ENCODE peak calls at places on chromosome 18, in nine cellular contexts. One of them, this sample, is unnamed.

GRCh38 chr18:32461704-32462272 is 8.9 kb downstream of the GAREM1 start:
- DNase-seq in A549: no peak
- DNase-seq in K562: no peak
- DNase-seq in GM23338: no peak
- DNase-seq in HCT116: no peak
- DNase-seq in HL-60: no peak
- DNase-seq in SK-N-SH: no peak
- DNase-seq in HepG2: no peak
- DNase-seq in GM12878: no peak
- DNase-seq in this sample: no peak

GRCh38 chr18:53984021-53984420 is 240.4 kb downstream of the MBD2 start:
- DNase-seq in A549: no peak
- DNase-seq in K562: no peak
- DNase-seq in GM23338: no peak
- DNase-seq in HCT116: no peak
- DNase-seq in HL-60: no peak
- DNase-seq in SK-N-SH: no peak
- DNase-seq in HepG2: no peak
- DNase-seq in GM12878: no peak
- DNase-seq in this sample: no peak

GRCh38 chr18:74507120-74507881 is 11.1 kb downstream of the CNDP2 start:
- DNase-seq in A549: no peak
- DNase-seq in K562: no peak
- DNase-seq in GM23338: no peak
- DNase-seq in HCT116: no peak
- DNase-seq in HL-60: no peak
- DNase-seq in SK-N-SH: no peak
- DNase-seq in HepG2: no peak
- DNase-seq in GM12878: no peak
- DNase-seq in this sample: no peak

GRCh38 chr18:5879479-5879882 is 15.8 kb downstream of the TMEM200C start:
- DNase-seq in A549: peak
- DNase-seq in K562: no peak
- DNase-seq in GM23338: peak
- DNase-seq in HCT116: no peak
- DNase-seq in HL-60: peak
- DNase-seq in SK-N-SH: peak
- DNase-seq in HepG2: peak
- DNase-seq in GM12878: no peak
- DNase-seq in this sample: no peak

GRCh38 chr18:28718696-28719095 is 541.8 kb upstream of the CDH2 start:
- DNase-seq in A549: no peak
- DNase-seq in K562: no peak
- DNase-seq in GM23338: no peak
- DNase-seq in HCT116: no peak
- DNase-seq in HL-60: no peak
- DNase-seq in SK-N-SH: no peak
- DNase-seq in HepG2: no peak
- DNase-seq in GM12878: no peak
- DNase-seq in this sample: no peak

GRCh38 chr18:6591491-6591890 is 138.0 kb upstream of the ARHGAP28 start:
- DNase-seq in A549: no peak
- DNase-seq in K562: no peak
- DNase-seq in GM23338: no peak
- DNase-seq in HCT116: no peak
- DNase-seq in HL-60: no peak
- DNase-seq in SK-N-SH: no peak
- DNase-seq in HepG2: no peak
- DNase-seq in GM12878: no peak
- DNase-seq in this sample: no peak

GRCh38 chr18:54850598-54850997 is 22.3 kb downstream of the RAB27B start:
- DNase-seq in A549: no peak
- DNase-seq in K562: no peak
- DNase-seq in GM23338: no peak
- DNase-seq in HCT116: no peak
- DNase-seq in HL-60: no peak
- DNase-seq in SK-N-SH: no peak
- DNase-seq in HepG2: no peak
- DNase-seq in GM12878: no peak
- DNase-seq in this sample: no peak

GRCh38 chr18:5841518-5841917 is 53.8 kb downstream of the TMEM200C start:
- DNase-seq in A549: no peak
- DNase-seq in K562: no peak
- DNase-seq in GM23338: no peak
- DNase-seq in HCT116: no peak
- DNase-seq in HL-60: no peak
- DNase-seq in SK-N-SH: no peak
- DNase-seq in HepG2: no peak
- DNase-seq in GM12878: no peak
- DNase-seq in this sample: no peak

GRCh38 chr18:67109535-67109934 is 407.0 kb downstream of the DSEL start:
- DNase-seq in A549: no peak
- DNase-seq in K562: no peak
- DNase-seq in GM23338: no peak
- DNase-seq in HCT116: no peak
- DNase-seq in HL-60: no peak
- DNase-seq in SK-N-SH: no peak
- DNase-seq in HepG2: no peak
- DNase-seq in GM12878: no peak
- DNase-seq in this sample: no peak

GRCh38 chr18:30328839-30329238 is 713.7 kb downstream of the DSC3 start:
- DNase-seq in A549: no peak
- DNase-seq in K562: no peak
- DNase-seq in GM23338: no peak
- DNase-seq in HCT116: peak
- DNase-seq in HL-60: no peak
- DNase-seq in SK-N-SH: no peak
- DNase-seq in HepG2: no peak
- DNase-seq in GM12878: no peak
- DNase-seq in this sample: no peak

GRCh38 chr18:13589943-13590342 is 136.4 kb downstream of the FAM210A start:
- DNase-seq in A549: no peak
- DNase-seq in K562: no peak
- DNase-seq in GM23338: no peak
- DNase-seq in HCT116: no peak
- DNase-seq in HL-60: no peak
- DNase-seq in SK-N-SH: no peak
- DNase-seq in HepG2: no peak
- DNase-seq in GM12878: no peak
- DNase-seq in this sample: no peak

GRCh38 chr18:80010551-80010906 is 22.2 kb upstream of the TXNL4A start:
- DNase-seq in A549: no peak
- DNase-seq in K562: no peak
- DNase-seq in GM23338: no peak
- DNase-seq in HCT116: no peak
- DNase-seq in HL-60: no peak
- DNase-seq in SK-N-SH: no peak
- DNase-seq in HepG2: no peak
- DNase-seq in GM12878: no peak
- DNase-seq in this sample: no peak

GRCh38 chr18:13112982-13113381 is 105.6 kb upstream of the LDLRAD4 start:
- DNase-seq in A549: peak
- DNase-seq in K562: peak
- DNase-seq in GM23338: peak
- DNase-seq in HCT116: peak
- DNase-seq in HL-60: peak
- DNase-seq in SK-N-SH: peak
- DNase-seq in HepG2: peak
- DNase-seq in GM12878: no peak
- DNase-seq in this sample: no peak

GRCh38 chr18:60686142-60686541 is 313.6 kb upstream of the MC4R start:
- DNase-seq in A549: no peak
- DNase-seq in K562: no peak
- DNase-seq in GM23338: no peak
- DNase-seq in HCT116: no peak
- DNase-seq in HL-60: no peak
- DNase-seq in SK-N-SH: no peak
- DNase-seq in HepG2: no peak
- DNase-seq in GM12878: no peak
- DNase-seq in this sample: no peak

GRCh38 chr18:45384137-45384998 is 230.9 kb upstream of the SLC14A2 start:
- DNase-seq in A549: peak
- DNase-seq in K562: peak
- DNase-seq in GM23338: peak
- DNase-seq in HCT116: peak
- DNase-seq in HL-60: peak
- DNase-seq in SK-N-SH: peak
- DNase-seq in HepG2: peak
- DNase-seq in GM12878: peak
- DNase-seq in this sample: peak

GRCh38 chr18:64330161-64330560 is 181.3 kb upstream of the LINC00305 start:
- DNase-seq in A549: peak
- DNase-seq in K562: no peak
- DNase-seq in GM23338: peak
- DNase-seq in HCT116: no peak
- DNase-seq in HL-60: no peak
- DNase-seq in SK-N-SH: no peak
- DNase-seq in HepG2: no peak
- DNase-seq in GM12878: no peak
- DNase-seq in this sample: no peak

GRCh38 chr18:62436636-62437519 is 85.9 kb upstream of the ZCCHC2 start:
- DNase-seq in A549: no peak
- DNase-seq in K562: no peak
- DNase-seq in GM23338: no peak
- DNase-seq in HCT116: no peak
- DNase-seq in HL-60: peak
- DNase-seq in SK-N-SH: no peak
- DNase-seq in HepG2: no peak
- DNase-seq in GM12878: no peak
- DNase-seq in this sample: no peak

GRCh38 chr18:62784966-62785413 is 69.6 kb downstream of the PHLPP1 start:
- DNase-seq in A549: peak
- DNase-seq in K562: no peak
- DNase-seq in GM23338: no peak
- DNase-seq in HCT116: no peak
- DNase-seq in HL-60: no peak
- DNase-seq in SK-N-SH: no peak
- DNase-seq in HepG2: no peak
- DNase-seq in GM12878: no peak
- DNase-seq in this sample: no peak

GRCh38 chr18:54284967-54285785 is 15.9 kb downstream of the POLI start:
- DNase-seq in A549: no peak
- DNase-seq in K562: peak
- DNase-seq in GM23338: no peak
- DNase-seq in HCT116: no peak
- DNase-seq in HL-60: no peak
- DNase-seq in SK-N-SH: no peak
- DNase-seq in HepG2: no peak
- DNase-seq in GM12878: peak
- DNase-seq in this sample: no peak

GRCh38 chr18:73407506-73407905 is 539.7 kb upstream of the NETO1 start:
- DNase-seq in A549: no peak
- DNase-seq in K562: no peak
- DNase-seq in GM23338: no peak
- DNase-seq in HCT116: no peak
- DNase-seq in HL-60: no peak
- DNase-seq in SK-N-SH: no peak
- DNase-seq in HepG2: no peak
- DNase-seq in GM12878: no peak
- DNase-seq in this sample: no peak

DNA sequence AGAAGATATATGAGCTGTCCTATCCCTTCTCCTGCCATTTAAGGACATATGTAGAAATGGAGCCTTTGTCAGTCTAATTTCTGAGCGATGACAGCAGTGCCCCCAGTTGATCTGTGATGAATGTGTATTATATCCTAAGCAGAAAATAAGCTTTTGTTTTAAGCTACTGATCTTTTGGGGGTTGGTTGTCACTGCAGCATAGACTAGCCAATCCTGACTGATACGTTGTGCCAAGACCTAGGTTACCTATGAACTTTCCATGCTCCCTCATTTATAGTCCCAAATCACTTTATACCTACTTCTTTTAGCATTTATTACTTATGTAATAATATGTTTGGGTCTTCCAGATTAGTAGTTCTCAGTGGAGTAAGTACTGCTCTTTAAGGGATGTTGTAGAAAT is 11.7 kb downstream of the SMAD4 start:
- DNase-seq in A549: no peak
- DNase-seq in K562: no peak
- DNase-seq in GM23338: no peak
- DNase-seq in HCT116: no peak
- DNase-seq in HL-60: no peak
- DNase-seq in SK-N-SH: no peak
- DNase-seq in HepG2: no peak
- DNase-seq in GM12878: no peak
- DNase-seq in this sample: no peak
- TF ChIP-seq REST in A549: no peak
- TF ChIP-seq REST in K562: no peak
- TF ChIP-seq REST in GM23338: no peak
- TF ChIP-seq REST in HCT116: no peak
- TF ChIP-seq REST in HL-60: no peak
- TF ChIP-seq REST in SK-N-SH: no peak
- TF ChIP-seq REST in HepG2: no peak
- TF ChIP-seq REST in GM12878: no peak
- TF ChIP-seq REST in this sample: no peak

GRCh38 chr18:22607284-22607635 is 189.5 kb upstream of the CTAGE1 start:
- DNase-seq in A549: no peak
- DNase-seq in K562: no peak
- DNase-seq in GM23338: no peak
- DNase-seq in HCT116: no peak
- DNase-seq in HL-60: no peak
- DNase-seq in SK-N-SH: no peak
- DNase-seq in HepG2: no peak
- DNase-seq in GM12878: no peak
- DNase-seq in this sample: no peak
- H3K27ac ChIP-seq in A549: peak
- H3K27ac ChIP-seq in K562: no peak
- H3K27ac ChIP-seq in GM23338: no peak
- H3K27ac ChIP-seq in HCT116: no peak
- H3K27ac ChIP-seq in HL-60: no peak
- H3K27ac ChIP-seq in SK-N-SH: no peak
- H3K27ac ChIP-seq in HepG2: no peak
- H3K27ac ChIP-seq in GM12878: no peak
- H3K27ac ChIP-seq in this sample: no peak

GRCh38 chr18:48939368-48940097 is 11.2 kb downstream of the SMAD7 start:
- DNase-seq in A549: no peak
- DNase-seq in K562: no peak
- DNase-seq in GM23338: peak
- DNase-seq in HCT116: no peak
- DNase-seq in HL-60: no peak
- DNase-seq in SK-N-SH: no peak
- DNase-seq in HepG2: no peak
- DNase-seq in GM12878: no peak
- DNase-seq in this sample: no peak
- TF ChIP-seq REST in A549: no peak
- TF ChIP-seq REST in K562: no peak
- TF ChIP-seq REST in GM23338: no peak
- TF ChIP-seq REST in HCT116: no peak
- TF ChIP-seq REST in HL-60: no peak
- TF ChIP-seq REST in SK-N-SH: no peak
- TF ChIP-seq REST in HepG2: no peak
- TF ChIP-seq REST in GM12878: no peak
- TF ChIP-seq REST in this sample: no peak

GRCh38 chr18:389658-390357 is 110.7 kb downstream of the COLEC12 start:
- DNase-seq in A549: no peak
- DNase-seq in K562: peak
- DNase-seq in GM23338: peak
- DNase-seq in HCT116: no peak
- DNase-seq in HL-60: no peak
- DNase-seq in SK-N-SH: no peak
- DNase-seq in HepG2: no peak
- DNase-seq in GM12878: peak
- DNase-seq in this sample: no peak
- H3K27ac ChIP-seq in A549: no peak
- H3K27ac ChIP-seq in K562: no peak
- H3K27ac ChIP-seq in GM23338: no peak
- H3K27ac ChIP-seq in HCT116: no peak
- H3K27ac ChIP-seq in HL-60: no peak
- H3K27ac ChIP-seq in SK-N-SH: no peak
- H3K27ac ChIP-seq in HepG2: no peak
- H3K27ac ChIP-seq in GM12878: no peak
- H3K27ac ChIP-seq in this sample: no peak

GRCh38 chr18:47997338-47997780 is 66.9 kb upstream of the SMAD2 start:
- DNase-seq in A549: peak
- DNase-seq in K562: peak
- DNase-seq in GM23338: peak
- DNase-seq in HCT116: no peak
- DNase-seq in HL-60: no peak
- DNase-seq in SK-N-SH: no peak
- DNase-seq in HepG2: no peak
- DNase-seq in GM12878: no peak
- DNase-seq in this sample: no peak
- TF ChIP-seq REST in A549: no peak
- TF ChIP-seq REST in K562: no peak
- TF ChIP-seq REST in GM23338: no peak
- TF ChIP-seq REST in HCT116: no peak
- TF ChIP-seq REST in HL-60: no peak
- TF ChIP-seq REST in SK-N-SH: no peak
- TF ChIP-seq REST in HepG2: no peak
- TF ChIP-seq REST in GM12878: no peak
- TF ChIP-seq REST in this sample: no peak

This sample was measured in Panc1.